ENCODE peak calls at places on chromosomes 3 and 15, in five cellular contexts. D is left ventricle myocardium superior; Z is naive thymus-derived CD4-positive, alpha-beta T cell; J is CD4-positive, alpha-beta T cell; A is left lobe of liver. T is an unnamed sample.

GRCh38 chr15:61186905-61187865 is 41.9 kb downstream of the RORA start:
- ATAC-seq in D (peak), J (no peak), A (no peak), Z (no peak), T (no peak)

GRCh38 chr3:25428003-25428861 is at the start of gene RARB:
- ATAC-seq in Z (peak), D (peak), J (no peak), A (peak), T (peak)

GRCh38 chr3:108096506-108097325 is 5.9 kb upstream of the CD47 start:
- ATAC-seq in J (no peak), A (no peak), Z (no peak), D (no peak), T (peak)

GRCh38 chr15:85402195-85402921 is 22.0 kb downstream of the AKAP13 start:
- ATAC-seq in D (peak), Z (peak), A (no peak), J (no peak), T (no peak)

GRCh38 chr3:37223084-37223975 is 48.9 kb upstream of the LRRFIP2 start:
- ATAC-seq in J (no peak), D (no peak), Z (no peak), A (no peak), T (no peak)

GRCh38 chr3:177051419-177051818 is 145.9 kb downstream of the TBL1XR1 start:
- ATAC-seq in J (no peak), D (peak), A (no peak), Z (no peak), T (no peak)

GRCh38 chr3:55434789-55435188 is 52.3 kb downstream of the WNT5A start:
- ATAC-seq in A (peak), D (no peak), J (no peak), Z (no peak), T (no peak)

GRCh38 chr15:92645051-92645631 is 10.4 kb downstream of the FAM174B start:
- ATAC-seq in D (no peak), J (no peak), A (no peak), Z (peak), T (peak)

GRCh38 chr3:160027541-160028195 is 39.0 kb downstream of the IL12A start:
- ATAC-seq in Z (peak), A (no peak), D (no peak), J (no peak), T (peak)

GRCh38 chr15:99651023-99651807 is 82.0 kb downstream of the LYSMD4 start:
- ATAC-seq in D (no peak), Z (no peak), J (no peak), A (no peak), T (peak)

GRCh38 chr3:48125026-48125704 is 63.1 kb downstream of the CDC25A start:
- ATAC-seq in D (no peak), Z (no peak), J (no peak), A (no peak), T (peak)

GRCh38 chr3:187041362-187042061 is 97.8 kb downstream of the RPL39L start:
- ATAC-seq in A (peak), J (peak), Z (peak), D (peak), T (peak)

GRCh38 chr15:27341780-27342343 is 370.9 kb downstream of the GABRG3 start:
- ATAC-seq in D (no peak), J (no peak), A (peak), Z (no peak), T (no peak)

GRCh38 chr15:40982855-40983254 is 29.6 kb downstream of the CHAC1 start:
- ATAC-seq in J (no peak), Z (no peak), A (no peak), D (no peak), T (no peak)

GRCh38 chr3:10462641-10463040 is 42.7 kb downstream of the ATP2B2 start:
- ATAC-seq in J (no peak), D (no peak), Z (no peak), A (no peak), T (no peak)

GRCh38 chr3:193788189-193788946 is 195.4 kb downstream of the OPA1 start:
- ATAC-seq in D (peak), A (peak), Z (peak), J (no peak), T (no peak)

GRCh38 chr3:52983336-52983807 is 62.5 kb downstream of the SFMBT1 start:
- ATAC-seq in D (peak), A (no peak), J (peak), Z (peak), T (peak)